ENCODE peak calls at places on chromosomes 13 and 19, in seven cellular contexts. N is pulmonary artery endothelial cell; P is stimulated activated CD8-positive, alpha-beta memory T cell treated with anti-CD3 and anti-CD28 coated beads, Interleukin-12 subunit alpha, Interleukin-12 subunit beta, amount 100 ng/mL, for 1 hour; E is upper lobe of right lung; V is COR-L47; H is HuH-7; X is NCI-H1694. C is an unnamed sample.

GRCh38 chr19:38079926-38080380 is 144.1 kb downstream of the DPF1 start:
- DNase-seq in N (peak), P (no peak), H (peak), V (peak), E (no peak), X (no peak), C (peak)

GRCh38 chr13:62706035-62706434 is 1290.4 kb upstream of the PCDH20 start:
- DNase-seq in X (no peak), V (no peak), H (no peak), E (no peak), P (no peak), N (no peak), C (peak)

GRCh38 chr13:49926019-49926418 is 10.1 kb downstream of the SPRYD7 start:
- DNase-seq in V (no peak), H (no peak), N (no peak), P (no peak), E (no peak), X (no peak), C (no peak)

GRCh38 chr13:27622102-27622820 is 569 bp downstream of the POLR1D start:
- DNase-seq in H (no peak), N (no peak), X (no peak), E (no peak), P (peak), V (no peak), C (peak)

GRCh38 chr13:101514695-101515275 is 62.3 kb downstream of the ITGBL1 start:
- DNase-seq in N (peak), H (peak), X (peak), E (no peak), V (peak), P (no peak), C (peak)

GRCh38 chr19:12075538-12076139 is 11.1 kb downstream of the ZNF844 start:
- DNase-seq in N (no peak), X (no peak), H (no peak), P (no peak), E (no peak), V (no peak), C (no peak)

GRCh38 chr19:29487432-29487831 is 38.4 kb upstream of the VSTM2B start:
- DNase-seq in H (no peak), E (peak), P (no peak), X (no peak), V (no peak), N (no peak), C (no peak)

GRCh38 chr13:97367016-97367415 is 67.0 kb upstream of the RAP2A start:
- DNase-seq in E (no peak), X (no peak), P (no peak), N (no peak), H (no peak), V (no peak), C (peak)

GRCh38 chr19:15091918-15092753 is 10.1 kb downstream of the OR1I1 start:
- DNase-seq in V (peak), P (peak), N (no peak), X (peak), E (no peak), H (no peak), C (peak)

GRCh38 chr13:96025283-96025682 is 27.9 kb downstream of the UGGT2 start:
- DNase-seq in P (no peak), E (no peak), X (no peak), H (no peak), V (no peak), N (peak), C (no peak)

GRCh38 chr13:93758575-93758974 is 532.0 kb downstream of the GPC6 start:
- DNase-seq in N (no peak), V (no peak), P (no peak), H (no peak), E (no peak), X (no peak), C (peak)

GRCh38 chr19:34838753-34839431 is 65.9 kb upstream of the ZNF599 start:
- DNase-seq in X (no peak), N (no peak), H (peak), V (no peak), P (no peak), E (no peak), C (no peak)

GRCh38 chr19:41235480-41235879 is 16.5 kb downstream of the AXL start:
- DNase-seq in H (no peak), E (no peak), X (no peak), N (no peak), P (no peak), V (no peak), C (no peak)

GRCh38 chr19:36136975-36137686 is 2.7 kb upstream of the CAPNS1 start:
- DNase-seq in V (peak), H (no peak), N (no peak), E (peak), X (peak), P (no peak), C (peak)

GRCh38 chr19:860481-861098 is 1.1 kb downstream of the CFD start:
- DNase-seq in V (peak), E (peak), X (peak), P (peak), N (no peak), H (peak), C (peak)

GRCh38 chr13:65416784-65417183 is 1813.4 kb downstream of the PCDH9 start:
- DNase-seq in P (no peak), N (no peak), H (no peak), E (no peak), V (no peak), X (no peak), C (no peak)

GRCh38 chr13:106617561-106617960 is 49.6 kb upstream of the ARGLU1 start:
- DNase-seq in X (no peak), V (no peak), H (no peak), E (no peak), P (no peak), N (peak), C (peak)

GRCh38 chr13:67075239-67075638 is 154.9 kb downstream of the PCDH9 start:
- DNase-seq in V (no peak), H (no peak), X (no peak), N (no peak), E (no peak), P (no peak), C (peak)

GRCh38 chr13:68234278-68234677 is 1004.1 kb upstream of the PCDH9 start:
- DNase-seq in P (no peak), E (no peak), V (no peak), N (no peak), X (no peak), H (no peak), C (no peak)

GRCh38 chr13:39910833-39911232 is 255.4 kb downstream of the COG6 start:
- DNase-seq in P (no peak), V (no peak), N (no peak), X (no peak), E (no peak), H (no peak), C (no peak)

GRCh38 chr19:34104099-34104498 is 68.2 kb upstream of the LSM14A start:
- DNase-seq in X (no peak), V (no peak), E (no peak), N (no peak), H (no peak), P (no peak), C (no peak)

GRCh38 chr19:34217952-34218817 is 36.2 kb upstream of the GARRE1 start:
- DNase-seq in X (peak), P (peak), V (peak), H (no peak), E (no peak), N (no peak), C (peak)

GRCh38 chr19:1774999-1775772 is 21.9 kb downstream of the ONECUT3 start:
- DNase-seq in X (no peak), H (peak), P (no peak), E (no peak), V (no peak), N (no peak), C (no peak)

GRCh38 chr19:54310543-54310942 is 2.4 kb downstream of the LILRA5 start:
- DNase-seq in X (no peak), P (no peak), N (no peak), H (no peak), E (no peak), V (no peak), C (no peak)

GRCh38 chr13:45807520-45808099 is 43.9 kb downstream of the SIAH3 start:
- DNase-seq in E (no peak), V (peak), H (peak), N (peak), P (no peak), X (no peak), C (peak)

GRCh38 chr13:94384217-94384905 is 95.1 kb downstream of the DCT start:
- DNase-seq in V (no peak), X (peak), H (no peak), E (no peak), P (no peak), N (no peak), C (peak)